ENCODE peak calls at places on chromosomes 4 and X, in seven cellular contexts. One of them, this sample, is unnamed.

GRCh38 chrX:143094501-143095110 is 68.9 kb downstream of the SPANXN4 start:
- DNase-seq in right cardiac atrium: no peak
- DNase-seq in pancreas: no peak
- DNase-seq in right atrium auricular region: no peak
- DNase-seq in CD4-positive, CD25-positive, alpha-beta regulatory T cell: no peak
- DNase-seq in upper lobe of right lung: no peak
- DNase-seq in psoas muscle: no peak
- DNase-seq in this sample: no peak

GRCh38 chr4:13984996-13985780 is 357.7 kb upstream of the BOD1L1 start:
- DNase-seq in psoas muscle: no peak
- DNase-seq in right atrium auricular region: no peak
- DNase-seq in upper lobe of right lung: no peak
- DNase-seq in CD4-positive, CD25-positive, alpha-beta regulatory T cell: no peak
- DNase-seq in pancreas: no peak
- DNase-seq in right cardiac atrium: peak; percentile 42
- DNase-seq in this sample: no peak

GRCh38 chrX:10795721-10796120 is 175.3 kb upstream of the MID1 start:
- DNase-seq in CD4-positive, CD25-positive, alpha-beta regulatory T cell: no peak
- DNase-seq in right cardiac atrium: no peak
- DNase-seq in psoas muscle: no peak
- DNase-seq in pancreas: no peak
- DNase-seq in upper lobe of right lung: no peak
- DNase-seq in right atrium auricular region: no peak
- DNase-seq in this sample: no peak

GRCh38 chr4:37827030-37827705 is 682 bp downstream of the PGM2 start:
- DNase-seq in upper lobe of right lung: no peak
- DNase-seq in CD4-positive, CD25-positive, alpha-beta regulatory T cell: peak; percentile 2
- DNase-seq in right atrium auricular region: no peak
- DNase-seq in psoas muscle: no peak
- DNase-seq in pancreas: no peak
- DNase-seq in right cardiac atrium: no peak
- DNase-seq in this sample: no peak

GRCh38 chr4:152193059-152193458 is 342.8 kb downstream of the FBXW7 start:
- DNase-seq in CD4-positive, CD25-positive, alpha-beta regulatory T cell: no peak
- DNase-seq in upper lobe of right lung: no peak
- DNase-seq in right cardiac atrium: no peak
- DNase-seq in pancreas: no peak
- DNase-seq in psoas muscle: no peak
- DNase-seq in right atrium auricular region: no peak
- DNase-seq in this sample: no peak

GRCh38 chr4:56737666-56738065 is 56.6 kb upstream of the HOPX start:
- DNase-seq in upper lobe of right lung: no peak
- DNase-seq in psoas muscle: no peak
- DNase-seq in CD4-positive, CD25-positive, alpha-beta regulatory T cell: no peak
- DNase-seq in right cardiac atrium: no peak
- DNase-seq in pancreas: no peak
- DNase-seq in right atrium auricular region: no peak
- DNase-seq in this sample: no peak

GRCh38 chr4:159349332-159349731 is 246.5 kb downstream of the RAPGEF2 start:
- DNase-seq in CD4-positive, CD25-positive, alpha-beta regulatory T cell: no peak
- DNase-seq in upper lobe of right lung: no peak
- DNase-seq in pancreas: no peak
- DNase-seq in psoas muscle: no peak
- DNase-seq in right cardiac atrium: no peak
- DNase-seq in right atrium auricular region: no peak
- DNase-seq in this sample: no peak

GRCh38 chrX:9342581-9343051 is 122.2 kb upstream of the TBL1X start:
- DNase-seq in upper lobe of right lung: peak; percentile 84
- DNase-seq in right cardiac atrium: peak; percentile 90
- DNase-seq in right atrium auricular region: peak; percentile 82
- DNase-seq in psoas muscle: peak; percentile 80
- DNase-seq in pancreas: peak; percentile 83
- DNase-seq in CD4-positive, CD25-positive, alpha-beta regulatory T cell: peak; percentile 31
- DNase-seq in this sample: peak; percentile 77

GRCh38 chrX:67563469-67564448 is 19.9 kb downstream of the AR start:
- DNase-seq in right cardiac atrium: peak; percentile 68
- DNase-seq in CD4-positive, CD25-positive, alpha-beta regulatory T cell: no peak
- DNase-seq in psoas muscle: no peak
- DNase-seq in pancreas: no peak
- DNase-seq in upper lobe of right lung: no peak
- DNase-seq in right atrium auricular region: no peak
- DNase-seq in this sample: no peak

GRCh38 chr4:71518283-71518989 is 179.6 kb downstream of the SLC4A4 start:
- DNase-seq in upper lobe of right lung: peak; percentile 42
- DNase-seq in psoas muscle: no peak
- DNase-seq in right cardiac atrium: peak; percentile 20
- DNase-seq in pancreas: no peak
- DNase-seq in right atrium auricular region: no peak
- DNase-seq in CD4-positive, CD25-positive, alpha-beta regulatory T cell: no peak
- DNase-seq in this sample: no peak

GRCh38 chr4:108622022-108622421 is 1.6 kb downstream of the RPL34 start:
- DNase-seq in pancreas: no peak
- DNase-seq in right cardiac atrium: no peak
- DNase-seq in upper lobe of right lung: no peak
- DNase-seq in right atrium auricular region: no peak
- DNase-seq in CD4-positive, CD25-positive, alpha-beta regulatory T cell: no peak
- DNase-seq in psoas muscle: no peak
- DNase-seq in this sample: no peak

GRCh38 chrX:115616943-115617563 is 56.1 kb downstream of the PLS3 start:
- DNase-seq in CD4-positive, CD25-positive, alpha-beta regulatory T cell: no peak
- DNase-seq in upper lobe of right lung: no peak
- DNase-seq in right cardiac atrium: no peak
- DNase-seq in pancreas: no peak
- DNase-seq in right atrium auricular region: no peak
- DNase-seq in psoas muscle: no peak
- DNase-seq in this sample: no peak

GRCh38 chr4:87304659-87305277 is 17.9 kb downstream of the HSD17B13 start:
- DNase-seq in psoas muscle: no peak
- DNase-seq in right atrium auricular region: no peak
- DNase-seq in CD4-positive, CD25-positive, alpha-beta regulatory T cell: no peak
- DNase-seq in pancreas: no peak
- DNase-seq in upper lobe of right lung: no peak
- DNase-seq in right cardiac atrium: no peak
- DNase-seq in this sample: no peak

GRCh38 chr4:78205601-78206000 is 148.5 kb downstream of the FRAS1 start:
- DNase-seq in CD4-positive, CD25-positive, alpha-beta regulatory T cell: no peak
- DNase-seq in psoas muscle: no peak
- DNase-seq in right cardiac atrium: no peak
- DNase-seq in right atrium auricular region: no peak
- DNase-seq in upper lobe of right lung: no peak
- DNase-seq in pancreas: no peak
- DNase-seq in this sample: no peak

GRCh38 chr4:47075241-47075640 is 43.9 kb downstream of the GABRB1 start:
- DNase-seq in pancreas: no peak
- DNase-seq in CD4-positive, CD25-positive, alpha-beta regulatory T cell: no peak
- DNase-seq in psoas muscle: no peak
- DNase-seq in upper lobe of right lung: no peak
- DNase-seq in right cardiac atrium: no peak
- DNase-seq in right atrium auricular region: no peak
- DNase-seq in this sample: no peak

GRCh38 chr4:169660929-169661328 is 40.6 kb downstream of the CLCN3 start:
- DNase-seq in CD4-positive, CD25-positive, alpha-beta regulatory T cell: no peak
- DNase-seq in right cardiac atrium: no peak
- DNase-seq in upper lobe of right lung: no peak
- DNase-seq in right atrium auricular region: no peak
- DNase-seq in psoas muscle: no peak
- DNase-seq in pancreas: no peak
- DNase-seq in this sample: no peak

GRCh38 chr4:19982556-19982955 is 269.1 kb upstream of the SLIT2 start:
- DNase-seq in right cardiac atrium: no peak
- DNase-seq in pancreas: no peak
- DNase-seq in upper lobe of right lung: no peak
- DNase-seq in CD4-positive, CD25-positive, alpha-beta regulatory T cell: no peak
- DNase-seq in right atrium auricular region: no peak
- DNase-seq in psoas muscle: no peak
- DNase-seq in this sample: no peak

GRCh38 chrX:108131471-108131870 is 39.9 kb downstream of the ATG4A start:
- DNase-seq in CD4-positive, CD25-positive, alpha-beta regulatory T cell: no peak
- DNase-seq in psoas muscle: no peak
- DNase-seq in pancreas: no peak
- DNase-seq in right cardiac atrium: no peak
- DNase-seq in upper lobe of right lung: no peak
- DNase-seq in right atrium auricular region: no peak
- DNase-seq in this sample: no peak

GRCh38 chrX:40433160-40433559 is 147.6 kb upstream of the ATP6AP2 start:
- DNase-seq in upper lobe of right lung: no peak
- DNase-seq in psoas muscle: no peak
- DNase-seq in right atrium auricular region: no peak
- DNase-seq in pancreas: no peak
- DNase-seq in right cardiac atrium: no peak
- DNase-seq in CD4-positive, CD25-positive, alpha-beta regulatory T cell: no peak
- DNase-seq in this sample: no peak

DNA sequence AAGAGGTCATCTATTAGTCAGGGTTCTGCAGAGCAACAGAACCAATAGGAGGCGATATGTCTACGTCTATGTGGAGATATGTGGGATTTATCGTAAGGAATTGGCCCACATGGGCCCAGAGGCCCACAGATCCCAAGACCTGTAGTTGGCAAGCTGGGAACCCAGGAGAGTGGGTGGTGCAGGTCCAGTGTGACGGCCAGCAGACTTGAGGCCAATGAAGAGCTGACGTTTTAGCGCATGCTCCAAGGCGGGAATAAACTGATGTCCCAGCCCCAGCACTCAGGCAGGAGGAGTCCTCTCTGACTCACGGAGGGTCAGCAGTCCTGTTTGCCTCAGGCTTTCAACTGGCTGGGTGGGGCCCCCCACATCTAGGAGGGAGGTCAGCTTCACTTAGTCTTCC is 21.3 kb downstream of the SPACA5 start:
- DNase-seq in upper lobe of right lung: no peak
- DNase-seq in pancreas: no peak
- DNase-seq in psoas muscle: no peak
- DNase-seq in CD4-positive, CD25-positive, alpha-beta regulatory T cell: no peak
- DNase-seq in right cardiac atrium: no peak
- DNase-seq in right atrium auricular region: no peak
- DNase-seq in this sample: no peak
- H3K27ac ChIP-seq in upper lobe of right lung: no peak overlapping the region
- H3K27ac ChIP-seq in pancreas: no peak overlapping the region
- H3K27ac ChIP-seq in psoas muscle: no peak overlapping the region
- H3K27ac ChIP-seq in CD4-positive, CD25-positive, alpha-beta regulatory T cell: no peak overlapping the region
- H3K27ac ChIP-seq in right cardiac atrium: no peak overlapping the region
- H3K27ac ChIP-seq in right atrium auricular region: no peak overlapping the region
- H3K27ac ChIP-seq in this sample: no peak overlapping the region

GRCh38 chrX:65933085-65933589 is 106.7 kb downstream of the VSIG4 start:
- DNase-seq in CD4-positive, CD25-positive, alpha-beta regulatory T cell: no peak
- DNase-seq in psoas muscle: no peak
- DNase-seq in right atrium auricular region: no peak
- DNase-seq in right cardiac atrium: no peak
- DNase-seq in upper lobe of right lung: no peak
- DNase-seq in pancreas: no peak
- DNase-seq in this sample: no peak
- H3K27ac ChIP-seq in CD4-positive, CD25-positive, alpha-beta regulatory T cell: no peak overlapping the region
- H3K27ac ChIP-seq in psoas muscle: no peak overlapping the region
- H3K27ac ChIP-seq in right atrium auricular region: no peak overlapping the region
- H3K27ac ChIP-seq in right cardiac atrium: no peak overlapping the region
- H3K27ac ChIP-seq in upper lobe of right lung: no peak overlapping the region
- H3K27ac ChIP-seq in pancreas: no peak overlapping the region
- H3K27ac ChIP-seq in this sample: no peak overlapping the region

DNA sequence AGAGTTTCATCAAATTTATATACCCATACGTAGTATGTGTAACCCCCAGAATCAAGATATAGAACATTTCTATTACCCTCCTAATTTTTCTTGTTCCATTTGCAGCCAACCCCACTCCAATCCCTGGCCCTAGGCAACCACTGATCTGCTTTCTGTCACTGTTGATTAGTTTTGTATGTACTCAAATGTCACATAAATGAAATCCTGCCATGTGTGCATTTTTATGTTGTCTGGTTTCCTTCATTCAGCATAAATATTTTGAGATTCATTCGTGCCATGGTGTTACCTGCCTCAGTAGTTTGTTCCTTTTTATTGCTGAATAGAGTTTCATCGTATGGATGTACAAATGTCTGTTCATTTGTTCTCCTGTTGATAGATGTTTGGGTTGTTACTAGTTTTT is 126.3 kb downstream of the MID1IP1 start:
- DNase-seq in right cardiac atrium: no peak
- DNase-seq in pancreas: no peak
- DNase-seq in CD4-positive, CD25-positive, alpha-beta regulatory T cell: no peak
- DNase-seq in psoas muscle: no peak
- DNase-seq in upper lobe of right lung: no peak
- DNase-seq in right atrium auricular region: no peak
- DNase-seq in this sample: no peak
- H3K27ac ChIP-seq in right cardiac atrium: no peak overlapping the region
- H3K27ac ChIP-seq in pancreas: no peak overlapping the region
- H3K27ac ChIP-seq in CD4-positive, CD25-positive, alpha-beta regulatory T cell: no peak overlapping the region
- H3K27ac ChIP-seq in psoas muscle: peak overlapping the region; percentile 36
- H3K27ac ChIP-seq in upper lobe of right lung: no peak overlapping the region
- H3K27ac ChIP-seq in right atrium auricular region: no peak overlapping the region
- H3K27ac ChIP-seq in this sample: no peak overlapping the region

GRCh38 chrX:37942170-37942569 is 64.2 kb upstream of the SYTL5 start:
- DNase-seq in upper lobe of right lung: no peak
- DNase-seq in right cardiac atrium: no peak
- DNase-seq in CD4-positive, CD25-positive, alpha-beta regulatory T cell: no peak
- DNase-seq in right atrium auricular region: no peak
- DNase-seq in pancreas: no peak
- DNase-seq in psoas muscle: no peak
- DNase-seq in this sample: no peak

DNA sequence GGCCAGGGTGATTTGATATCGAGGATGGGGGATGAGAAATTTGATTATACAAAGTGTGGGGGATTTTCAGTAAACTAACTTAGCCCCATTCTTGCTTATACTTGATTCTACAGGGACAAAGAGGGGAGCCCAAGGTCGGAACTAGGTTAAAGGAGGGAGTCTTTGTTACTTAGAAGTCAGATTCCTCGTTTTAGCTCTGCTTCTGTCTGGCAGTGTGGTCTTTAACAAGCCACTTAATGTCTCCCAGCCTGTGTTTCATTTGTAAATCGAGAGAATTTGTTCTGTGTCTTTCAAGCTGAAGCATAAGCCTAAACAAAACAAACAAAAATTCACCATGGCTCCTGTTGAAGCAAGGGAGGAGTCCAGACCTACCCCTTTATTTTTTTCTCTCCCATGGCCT is 62.8 kb upstream of the SYTL5 start:
- DNase-seq in pancreas: no peak
- DNase-seq in CD4-positive, CD25-positive, alpha-beta regulatory T cell: no peak
- DNase-seq in upper lobe of right lung: no peak
- DNase-seq in psoas muscle: no peak
- DNase-seq in right cardiac atrium: no peak
- DNase-seq in right atrium auricular region: no peak
- DNase-seq in this sample: no peak
- H3K27ac ChIP-seq in pancreas: no peak overlapping the region
- H3K27ac ChIP-seq in CD4-positive, CD25-positive, alpha-beta regulatory T cell: no peak overlapping the region
- H3K27ac ChIP-seq in upper lobe of right lung: no peak overlapping the region
- H3K27ac ChIP-seq in psoas muscle: no peak overlapping the region
- H3K27ac ChIP-seq in right cardiac atrium: no peak overlapping the region
- H3K27ac ChIP-seq in right atrium auricular region: no peak overlapping the region
- H3K27ac ChIP-seq in this sample: no peak overlapping the region

DNA sequence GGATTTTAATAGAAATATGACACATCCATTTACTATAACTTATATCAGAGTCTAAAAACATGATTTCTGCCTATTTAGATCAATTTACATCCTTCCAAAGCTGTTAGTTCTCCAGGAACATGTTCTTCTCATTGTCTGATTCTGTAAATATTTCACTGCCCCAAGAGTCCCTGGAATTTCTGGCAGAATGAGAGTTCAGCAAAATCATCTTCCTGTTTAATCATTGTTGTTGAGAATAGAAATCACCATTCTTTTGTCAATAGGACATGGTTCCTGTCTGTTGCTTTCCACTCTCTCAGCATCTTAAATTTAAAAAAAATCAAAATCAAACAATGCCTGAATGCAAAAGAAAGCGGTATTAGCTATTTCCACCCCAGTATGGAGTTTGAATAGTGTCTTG is 172.8 kb upstream of the FRMPD4 start:
- DNase-seq in right cardiac atrium: no peak
- DNase-seq in CD4-positive, CD25-positive, alpha-beta regulatory T cell: no peak
- DNase-seq in pancreas: no peak
- DNase-seq in psoas muscle: no peak
- DNase-seq in upper lobe of right lung: no peak
- DNase-seq in right atrium auricular region: no peak
- DNase-seq in this sample: no peak
- H3K27ac ChIP-seq in right cardiac atrium: no peak overlapping the region
- H3K27ac ChIP-seq in CD4-positive, CD25-positive, alpha-beta regulatory T cell: no peak overlapping the region
- H3K27ac ChIP-seq in pancreas: no peak overlapping the region
- H3K27ac ChIP-seq in psoas muscle: no peak overlapping the region
- H3K27ac ChIP-seq in upper lobe of right lung: no peak overlapping the region
- H3K27ac ChIP-seq in right atrium auricular region: no peak overlapping the region
- H3K27ac ChIP-seq in this sample: no peak overlapping the region